ENCODE peak calls at places on chromosomes 3 and 15, in eight cellular contexts. One of them, this sample, is unnamed.

GRCh38 chr3:132916096-132916495 is 122.1 kb upstream of the TMEM108 start:
- DNase-seq in central memory CD4-positive, alpha-beta T cell: no peak
- DNase-seq in activated gamma-delta T cell treated with Interleukin-2 at 50 U/mL for 16 hours: no peak
- DNase-seq in stimulated activated CD4-positive, alpha-beta T cell treated with anti-CD3 and anti-CD28 coated beads, TNF-alpha, amount 100 ng/mL, for 1 hour: no peak
- DNase-seq in GDM1: no peak
- DNase-seq in uterus: no peak
- DNase-seq in T-cell: no peak
- DNase-seq in GM10248: no peak
- DNase-seq in this sample: no peak

GRCh38 chr3:17742092-17742836 is at the start of gene TBC1D5:
- DNase-seq in activated gamma-delta T cell treated with Interleukin-2 at 50 U/mL for 16 hours: peak
- DNase-seq in uterus: peak
- DNase-seq in GDM1: peak
- DNase-seq in stimulated activated CD4-positive, alpha-beta T cell treated with anti-CD3 and anti-CD28 coated beads, TNF-alpha, amount 100 ng/mL, for 1 hour: peak
- DNase-seq in T-cell: peak
- DNase-seq in GM10248: peak
- DNase-seq in central memory CD4-positive, alpha-beta T cell: peak
- DNase-seq in this sample: peak

GRCh38 chr15:85763157-85763556 is 31.6 kb downstream of the KLHL25 start:
- DNase-seq in uterus: no peak
- DNase-seq in GDM1: no peak
- DNase-seq in stimulated activated CD4-positive, alpha-beta T cell treated with anti-CD3 and anti-CD28 coated beads, TNF-alpha, amount 100 ng/mL, for 1 hour: no peak
- DNase-seq in activated gamma-delta T cell treated with Interleukin-2 at 50 U/mL for 16 hours: no peak
- DNase-seq in T-cell: no peak
- DNase-seq in central memory CD4-positive, alpha-beta T cell: no peak
- DNase-seq in GM10248: no peak
- DNase-seq in this sample: no peak

GRCh38 chr3:6861331-6861988 is 545 bp downstream of the GRM7 start:
- DNase-seq in uterus: no peak
- DNase-seq in T-cell: no peak
- DNase-seq in GDM1: no peak
- DNase-seq in central memory CD4-positive, alpha-beta T cell: no peak
- DNase-seq in stimulated activated CD4-positive, alpha-beta T cell treated with anti-CD3 and anti-CD28 coated beads, TNF-alpha, amount 100 ng/mL, for 1 hour: no peak
- DNase-seq in GM10248: peak
- DNase-seq in activated gamma-delta T cell treated with Interleukin-2 at 50 U/mL for 16 hours: no peak
- DNase-seq in this sample: no peak

GRCh38 chr15:89243046-89243690 is 611 bp upstream of the FANCI start:
- DNase-seq in uterus: peak
- DNase-seq in GM10248: no peak
- DNase-seq in central memory CD4-positive, alpha-beta T cell: no peak
- DNase-seq in stimulated activated CD4-positive, alpha-beta T cell treated with anti-CD3 and anti-CD28 coated beads, TNF-alpha, amount 100 ng/mL, for 1 hour: no peak
- DNase-seq in GDM1: no peak
- DNase-seq in activated gamma-delta T cell treated with Interleukin-2 at 50 U/mL for 16 hours: no peak
- DNase-seq in T-cell: no peak
- DNase-seq in this sample: no peak

GRCh38 chr3:71599416-71599815 is 15.9 kb upstream of the FOXP1 start:
- DNase-seq in stimulated activated CD4-positive, alpha-beta T cell treated with anti-CD3 and anti-CD28 coated beads, TNF-alpha, amount 100 ng/mL, for 1 hour: no peak
- DNase-seq in uterus: no peak
- DNase-seq in activated gamma-delta T cell treated with Interleukin-2 at 50 U/mL for 16 hours: no peak
- DNase-seq in GM10248: no peak
- DNase-seq in GDM1: no peak
- DNase-seq in central memory CD4-positive, alpha-beta T cell: no peak
- DNase-seq in T-cell: no peak
- DNase-seq in this sample: no peak

GRCh38 chr3:193800138-193801043 is 207.4 kb downstream of the OPA1 start:
- DNase-seq in uterus: no peak
- DNase-seq in stimulated activated CD4-positive, alpha-beta T cell treated with anti-CD3 and anti-CD28 coated beads, TNF-alpha, amount 100 ng/mL, for 1 hour: no peak
- DNase-seq in T-cell: no peak
- DNase-seq in GM10248: no peak
- DNase-seq in activated gamma-delta T cell treated with Interleukin-2 at 50 U/mL for 16 hours: no peak
- DNase-seq in central memory CD4-positive, alpha-beta T cell: no peak
- DNase-seq in GDM1: peak
- DNase-seq in this sample: no peak

GRCh38 chr15:29122506-29122905 is 147.1 kb downstream of the NSMCE3 start:
- DNase-seq in uterus: no peak
- DNase-seq in GM10248: no peak
- DNase-seq in stimulated activated CD4-positive, alpha-beta T cell treated with anti-CD3 and anti-CD28 coated beads, TNF-alpha, amount 100 ng/mL, for 1 hour: no peak
- DNase-seq in GDM1: no peak
- DNase-seq in T-cell: no peak
- DNase-seq in activated gamma-delta T cell treated with Interleukin-2 at 50 U/mL for 16 hours: no peak
- DNase-seq in central memory CD4-positive, alpha-beta T cell: no peak
- DNase-seq in this sample: no peak

GRCh38 chr3:71580636-71581215 is 2.8 kb downstream of the FOXP1 start:
- DNase-seq in GDM1: no peak
- DNase-seq in central memory CD4-positive, alpha-beta T cell: no peak
- DNase-seq in GM10248: no peak
- DNase-seq in T-cell: no peak
- DNase-seq in stimulated activated CD4-positive, alpha-beta T cell treated with anti-CD3 and anti-CD28 coated beads, TNF-alpha, amount 100 ng/mL, for 1 hour: no peak
- DNase-seq in activated gamma-delta T cell treated with Interleukin-2 at 50 U/mL for 16 hours: no peak
- DNase-seq in uterus: no peak
- DNase-seq in this sample: no peak

GRCh38 chr3:148372476-148372875 is 325.2 kb upstream of the AGTR1 start:
- DNase-seq in activated gamma-delta T cell treated with Interleukin-2 at 50 U/mL for 16 hours: no peak
- DNase-seq in T-cell: no peak
- DNase-seq in stimulated activated CD4-positive, alpha-beta T cell treated with anti-CD3 and anti-CD28 coated beads, TNF-alpha, amount 100 ng/mL, for 1 hour: no peak
- DNase-seq in GDM1: no peak
- DNase-seq in GM10248: no peak
- DNase-seq in central memory CD4-positive, alpha-beta T cell: no peak
- DNase-seq in uterus: no peak
- DNase-seq in this sample: no peak

GRCh38 chr15:41882689-41883483 is 11.0 kb downstream of the SPTBN5 start:
- DNase-seq in activated gamma-delta T cell treated with Interleukin-2 at 50 U/mL for 16 hours: no peak
- DNase-seq in central memory CD4-positive, alpha-beta T cell: no peak
- DNase-seq in stimulated activated CD4-positive, alpha-beta T cell treated with anti-CD3 and anti-CD28 coated beads, TNF-alpha, amount 100 ng/mL, for 1 hour: no peak
- DNase-seq in T-cell: no peak
- DNase-seq in uterus: no peak
- DNase-seq in GDM1: peak
- DNase-seq in GM10248: no peak
- DNase-seq in this sample: peak

GRCh38 chr15:62059108-62059817 is 984 bp downstream of the VPS13C start:
- DNase-seq in central memory CD4-positive, alpha-beta T cell: no peak
- DNase-seq in stimulated activated CD4-positive, alpha-beta T cell treated with anti-CD3 and anti-CD28 coated beads, TNF-alpha, amount 100 ng/mL, for 1 hour: no peak
- DNase-seq in GDM1: no peak
- DNase-seq in T-cell: no peak
- DNase-seq in GM10248: no peak
- DNase-seq in uterus: no peak
- DNase-seq in activated gamma-delta T cell treated with Interleukin-2 at 50 U/mL for 16 hours: no peak
- DNase-seq in this sample: no peak

GRCh38 chr3:31882895-31883294 is 98.2 kb downstream of the OSBPL10 start:
- DNase-seq in GDM1: no peak
- DNase-seq in uterus: no peak
- DNase-seq in activated gamma-delta T cell treated with Interleukin-2 at 50 U/mL for 16 hours: no peak
- DNase-seq in stimulated activated CD4-positive, alpha-beta T cell treated with anti-CD3 and anti-CD28 coated beads, TNF-alpha, amount 100 ng/mL, for 1 hour: no peak
- DNase-seq in central memory CD4-positive, alpha-beta T cell: no peak
- DNase-seq in GM10248: no peak
- DNase-seq in T-cell: no peak
- DNase-seq in this sample: no peak

GRCh38 chr3:158097571-158098553 is 8.4 kb downstream of the SHOX2 start:
- DNase-seq in uterus: no peak
- DNase-seq in stimulated activated CD4-positive, alpha-beta T cell treated with anti-CD3 and anti-CD28 coated beads, TNF-alpha, amount 100 ng/mL, for 1 hour: no peak
- DNase-seq in GM10248: peak
- DNase-seq in activated gamma-delta T cell treated with Interleukin-2 at 50 U/mL for 16 hours: peak
- DNase-seq in central memory CD4-positive, alpha-beta T cell: peak
- DNase-seq in GDM1: peak
- DNase-seq in T-cell: peak
- DNase-seq in this sample: peak

GRCh38 chr3:3309836-3310235 is 130.3 kb upstream of the CRBN start:
- DNase-seq in GDM1: no peak
- DNase-seq in activated gamma-delta T cell treated with Interleukin-2 at 50 U/mL for 16 hours: no peak
- DNase-seq in uterus: no peak
- DNase-seq in stimulated activated CD4-positive, alpha-beta T cell treated with anti-CD3 and anti-CD28 coated beads, TNF-alpha, amount 100 ng/mL, for 1 hour: no peak
- DNase-seq in central memory CD4-positive, alpha-beta T cell: no peak
- DNase-seq in T-cell: no peak
- DNase-seq in GM10248: no peak
- DNase-seq in this sample: no peak

GRCh38 chr15:62912808-62913207 is 129.7 kb upstream of the TPM1 start:
- DNase-seq in stimulated activated CD4-positive, alpha-beta T cell treated with anti-CD3 and anti-CD28 coated beads, TNF-alpha, amount 100 ng/mL, for 1 hour: no peak
- DNase-seq in uterus: no peak
- DNase-seq in T-cell: no peak
- DNase-seq in central memory CD4-positive, alpha-beta T cell: no peak
- DNase-seq in GM10248: no peak
- DNase-seq in activated gamma-delta T cell treated with Interleukin-2 at 50 U/mL for 16 hours: no peak
- DNase-seq in GDM1: no peak
- DNase-seq in this sample: no peak

GRCh38 chr15:50675524-50676144 is 11.0 kb downstream of the TRPM7 start:
- DNase-seq in activated gamma-delta T cell treated with Interleukin-2 at 50 U/mL for 16 hours: no peak
- DNase-seq in GDM1: peak
- DNase-seq in GM10248: no peak
- DNase-seq in stimulated activated CD4-positive, alpha-beta T cell treated with anti-CD3 and anti-CD28 coated beads, TNF-alpha, amount 100 ng/mL, for 1 hour: no peak
- DNase-seq in T-cell: no peak
- DNase-seq in uterus: no peak
- DNase-seq in central memory CD4-positive, alpha-beta T cell: peak
- DNase-seq in this sample: peak

GRCh38 chr3:24382647-24383046 is 112.0 kb downstream of the THRB start:
- DNase-seq in GM10248: no peak
- DNase-seq in activated gamma-delta T cell treated with Interleukin-2 at 50 U/mL for 16 hours: no peak
- DNase-seq in stimulated activated CD4-positive, alpha-beta T cell treated with anti-CD3 and anti-CD28 coated beads, TNF-alpha, amount 100 ng/mL, for 1 hour: no peak
- DNase-seq in uterus: no peak
- DNase-seq in T-cell: no peak
- DNase-seq in GDM1: no peak
- DNase-seq in central memory CD4-positive, alpha-beta T cell: no peak
- DNase-seq in this sample: no peak

GRCh38 chr3:184751204-184751809 is 39.4 kb upstream of the MAGEF1 start:
- DNase-seq in activated gamma-delta T cell treated with Interleukin-2 at 50 U/mL for 16 hours: no peak
- DNase-seq in uterus: no peak
- DNase-seq in GDM1: no peak
- DNase-seq in central memory CD4-positive, alpha-beta T cell: no peak
- DNase-seq in stimulated activated CD4-positive, alpha-beta T cell treated with anti-CD3 and anti-CD28 coated beads, TNF-alpha, amount 100 ng/mL, for 1 hour: no peak
- DNase-seq in GM10248: no peak
- DNase-seq in T-cell: no peak
- DNase-seq in this sample: no peak

GRCh38 chr3:16728762-16729745 is 123.8 kb upstream of the DAZL start:
- DNase-seq in activated gamma-delta T cell treated with Interleukin-2 at 50 U/mL for 16 hours: no peak
- DNase-seq in stimulated activated CD4-positive, alpha-beta T cell treated with anti-CD3 and anti-CD28 coated beads, TNF-alpha, amount 100 ng/mL, for 1 hour: no peak
- DNase-seq in GM10248: no peak
- DNase-seq in central memory CD4-positive, alpha-beta T cell: no peak
- DNase-seq in uterus: no peak
- DNase-seq in T-cell: no peak
- DNase-seq in GDM1: no peak
- DNase-seq in this sample: no peak

GRCh38 chr3:73924063-73924462 is 299.3 kb upstream of the PDZRN3 start:
- DNase-seq in central memory CD4-positive, alpha-beta T cell: no peak
- DNase-seq in T-cell: no peak
- DNase-seq in GM10248: no peak
- DNase-seq in stimulated activated CD4-positive, alpha-beta T cell treated with anti-CD3 and anti-CD28 coated beads, TNF-alpha, amount 100 ng/mL, for 1 hour: no peak
- DNase-seq in uterus: no peak
- DNase-seq in GDM1: no peak
- DNase-seq in activated gamma-delta T cell treated with Interleukin-2 at 50 U/mL for 16 hours: no peak
- DNase-seq in this sample: no peak

GRCh38 chr15:40096094-40096876 is 12.4 kb downstream of the BMF start:
- DNase-seq in activated gamma-delta T cell treated with Interleukin-2 at 50 U/mL for 16 hours: no peak
- DNase-seq in GM10248: no peak
- DNase-seq in stimulated activated CD4-positive, alpha-beta T cell treated with anti-CD3 and anti-CD28 coated beads, TNF-alpha, amount 100 ng/mL, for 1 hour: no peak
- DNase-seq in central memory CD4-positive, alpha-beta T cell: no peak
- DNase-seq in T-cell: no peak
- DNase-seq in uterus: peak
- DNase-seq in GDM1: no peak
- DNase-seq in this sample: peak

GRCh38 chr3:171807806-171808205 is 2.5 kb downstream of the PLD1 start:
- DNase-seq in activated gamma-delta T cell treated with Interleukin-2 at 50 U/mL for 16 hours: no peak
- DNase-seq in GDM1: no peak
- DNase-seq in stimulated activated CD4-positive, alpha-beta T cell treated with anti-CD3 and anti-CD28 coated beads, TNF-alpha, amount 100 ng/mL, for 1 hour: no peak
- DNase-seq in uterus: no peak
- DNase-seq in GM10248: no peak
- DNase-seq in central memory CD4-positive, alpha-beta T cell: no peak
- DNase-seq in T-cell: no peak
- DNase-seq in this sample: no peak

GRCh38 chr3:33855884-33856546 is 57.6 kb downstream of the PDCD6IP start:
- DNase-seq in activated gamma-delta T cell treated with Interleukin-2 at 50 U/mL for 16 hours: no peak
- DNase-seq in uterus: no peak
- DNase-seq in T-cell: no peak
- DNase-seq in GM10248: no peak
- DNase-seq in central memory CD4-positive, alpha-beta T cell: no peak
- DNase-seq in stimulated activated CD4-positive, alpha-beta T cell treated with anti-CD3 and anti-CD28 coated beads, TNF-alpha, amount 100 ng/mL, for 1 hour: no peak
- DNase-seq in GDM1: no peak
- DNase-seq in this sample: no peak

GRCh38 chr3:127536818-127537810 is 53.4 kb downstream of the TPRA1 start:
- DNase-seq in GDM1: no peak
- DNase-seq in uterus: no peak
- DNase-seq in stimulated activated CD4-positive, alpha-beta T cell treated with anti-CD3 and anti-CD28 coated beads, TNF-alpha, amount 100 ng/mL, for 1 hour: no peak
- DNase-seq in T-cell: no peak
- DNase-seq in activated gamma-delta T cell treated with Interleukin-2 at 50 U/mL for 16 hours: no peak
- DNase-seq in central memory CD4-positive, alpha-beta T cell: no peak
- DNase-seq in GM10248: no peak
- DNase-seq in this sample: no peak

GRCh38 chr15:62644874-62645755 is 397.4 kb upstream of the TPM1 start:
- DNase-seq in activated gamma-delta T cell treated with Interleukin-2 at 50 U/mL for 16 hours: no peak
- DNase-seq in GM10248: no peak
- DNase-seq in GDM1: no peak
- DNase-seq in uterus: no peak
- DNase-seq in central memory CD4-positive, alpha-beta T cell: no peak
- DNase-seq in stimulated activated CD4-positive, alpha-beta T cell treated with anti-CD3 and anti-CD28 coated beads, TNF-alpha, amount 100 ng/mL, for 1 hour: no peak
- DNase-seq in T-cell: no peak
- DNase-seq in this sample: no peak

GRCh38 chr3:24578324-24578723 is 83.7 kb upstream of the THRB start:
- DNase-seq in GM10248: no peak
- DNase-seq in activated gamma-delta T cell treated with Interleukin-2 at 50 U/mL for 16 hours: no peak
- DNase-seq in uterus: no peak
- DNase-seq in T-cell: no peak
- DNase-seq in GDM1: no peak
- DNase-seq in stimulated activated CD4-positive, alpha-beta T cell treated with anti-CD3 and anti-CD28 coated beads, TNF-alpha, amount 100 ng/mL, for 1 hour: no peak
- DNase-seq in central memory CD4-positive, alpha-beta T cell: no peak
- DNase-seq in this sample: no peak

GRCh38 chr3:81726735-81727134 is 34.7 kb downstream of the GBE1 start:
- DNase-seq in central memory CD4-positive, alpha-beta T cell: no peak
- DNase-seq in activated gamma-delta T cell treated with Interleukin-2 at 50 U/mL for 16 hours: no peak
- DNase-seq in GM10248: no peak
- DNase-seq in GDM1: no peak
- DNase-seq in stimulated activated CD4-positive, alpha-beta T cell treated with anti-CD3 and anti-CD28 coated beads, TNF-alpha, amount 100 ng/mL, for 1 hour: no peak
- DNase-seq in uterus: no peak
- DNase-seq in T-cell: no peak
- DNase-seq in this sample: no peak

GRCh38 chr3:127959873-127960272 is 44.8 kb downstream of the KBTBD12 start:
- DNase-seq in uterus: no peak
- DNase-seq in stimulated activated CD4-positive, alpha-beta T cell treated with anti-CD3 and anti-CD28 coated beads, TNF-alpha, amount 100 ng/mL, for 1 hour: no peak
- DNase-seq in GM10248: peak
- DNase-seq in central memory CD4-positive, alpha-beta T cell: no peak
- DNase-seq in activated gamma-delta T cell treated with Interleukin-2 at 50 U/mL for 16 hours: no peak
- DNase-seq in T-cell: no peak
- DNase-seq in GDM1: peak
- DNase-seq in this sample: peak

GRCh38 chr3:128456776-128457715 is 9.6 kb downstream of the DNAJB8 start:
- DNase-seq in activated gamma-delta T cell treated with Interleukin-2 at 50 U/mL for 16 hours: no peak
- DNase-seq in stimulated activated CD4-positive, alpha-beta T cell treated with anti-CD3 and anti-CD28 coated beads, TNF-alpha, amount 100 ng/mL, for 1 hour: no peak
- DNase-seq in GM10248: no peak
- DNase-seq in uterus: no peak
- DNase-seq in central memory CD4-positive, alpha-beta T cell: no peak
- DNase-seq in T-cell: no peak
- DNase-seq in GDM1: no peak
- DNase-seq in this sample: no peak

GRCh38 chr15:92650256-92650655 is 5.3 kb downstream of the FAM174B start:
- DNase-seq in uterus: peak
- DNase-seq in GM10248: no peak
- DNase-seq in central memory CD4-positive, alpha-beta T cell: no peak
- DNase-seq in T-cell: no peak
- DNase-seq in stimulated activated CD4-positive, alpha-beta T cell treated with anti-CD3 and anti-CD28 coated beads, TNF-alpha, amount 100 ng/mL, for 1 hour: no peak
- DNase-seq in activated gamma-delta T cell treated with Interleukin-2 at 50 U/mL for 16 hours: no peak
- DNase-seq in GDM1: no peak
- DNase-seq in this sample: no peak

GRCh38 chr15:80309769-80310384 is 57.9 kb upstream of the CTXND1 start:
- DNase-seq in T-cell: no peak
- DNase-seq in GM10248: no peak
- DNase-seq in GDM1: no peak
- DNase-seq in activated gamma-delta T cell treated with Interleukin-2 at 50 U/mL for 16 hours: no peak
- DNase-seq in stimulated activated CD4-positive, alpha-beta T cell treated with anti-CD3 and anti-CD28 coated beads, TNF-alpha, amount 100 ng/mL, for 1 hour: no peak
- DNase-seq in central memory CD4-positive, alpha-beta T cell: no peak
- DNase-seq in uterus: no peak
- DNase-seq in this sample: no peak

This sample was measured in germinal center.